ENCODE peak calls at places on chromosomes 4 and X, in six cellular contexts. One of them, this sample, is unnamed.

GRCh38 chr4:1460967-1461868 is 55.0 kb upstream of the NKX1-1 start:
- DNase-seq in AG10803: no peak
- DNase-seq in OCI-LY7: no peak
- DNase-seq in choroid plexus epithelial cell: no peak
- DNase-seq in glutamatergic neuron: peak
- DNase-seq in chondrocyte: peak
- DNase-seq in this sample: no peak

GRCh38 chr4:94548571-94548970 is 96.8 kb downstream of the PDLIM5 start:
- DNase-seq in AG10803: peak
- DNase-seq in glutamatergic neuron: no peak
- DNase-seq in choroid plexus epithelial cell: peak
- DNase-seq in OCI-LY7: no peak
- DNase-seq in chondrocyte: no peak
- DNase-seq in this sample: no peak

GRCh38 chr4:73257242-73257994 is 1.2 kb downstream of the ANKRD17 start:
- DNase-seq in AG10803: peak
- DNase-seq in chondrocyte: no peak
- DNase-seq in OCI-LY7: peak
- DNase-seq in glutamatergic neuron: peak
- DNase-seq in choroid plexus epithelial cell: peak
- DNase-seq in this sample: peak

GRCh38 chrX:22109442-22109841 is 77.3 kb downstream of the PHEX start:
- DNase-seq in chondrocyte: no peak
- DNase-seq in AG10803: peak
- DNase-seq in OCI-LY7: no peak
- DNase-seq in choroid plexus epithelial cell: peak
- DNase-seq in glutamatergic neuron: no peak
- DNase-seq in this sample: no peak

GRCh38 chr4:67234296-67234695 is 311.0 kb downstream of the CENPC start:
- DNase-seq in AG10803: peak
- DNase-seq in chondrocyte: no peak
- DNase-seq in choroid plexus epithelial cell: peak
- DNase-seq in glutamatergic neuron: no peak
- DNase-seq in OCI-LY7: no peak
- DNase-seq in this sample: no peak

GRCh38 chr4:22492987-22493386 is 22.9 kb downstream of the ADGRA3 start:
- DNase-seq in AG10803: no peak
- DNase-seq in glutamatergic neuron: no peak
- DNase-seq in OCI-LY7: no peak
- DNase-seq in chondrocyte: no peak
- DNase-seq in choroid plexus epithelial cell: no peak
- DNase-seq in this sample: no peak

GRCh38 chr4:24640433-24640832 is 56.1 kb upstream of the DHX15 start:
- DNase-seq in OCI-LY7: no peak
- DNase-seq in glutamatergic neuron: no peak
- DNase-seq in choroid plexus epithelial cell: no peak
- DNase-seq in AG10803: no peak
- DNase-seq in chondrocyte: no peak
- DNase-seq in this sample: no peak

GRCh38 chr4:185859106-185859505 is 47.1 kb upstream of the SORBS2 start:
- DNase-seq in choroid plexus epithelial cell: peak
- DNase-seq in OCI-LY7: no peak
- DNase-seq in glutamatergic neuron: no peak
- DNase-seq in chondrocyte: no peak
- DNase-seq in AG10803: peak
- DNase-seq in this sample: no peak

GRCh38 chr4:14965071-14965470 is 37.2 kb upstream of the CPEB2 start:
- DNase-seq in chondrocyte: no peak
- DNase-seq in glutamatergic neuron: no peak
- DNase-seq in OCI-LY7: no peak
- DNase-seq in choroid plexus epithelial cell: no peak
- DNase-seq in AG10803: no peak
- DNase-seq in this sample: no peak

GRCh38 chr4:9825049-9825448 is 43.6 kb downstream of the DRD5 start:
- DNase-seq in AG10803: no peak
- DNase-seq in chondrocyte: no peak
- DNase-seq in choroid plexus epithelial cell: no peak
- DNase-seq in OCI-LY7: no peak
- DNase-seq in glutamatergic neuron: no peak
- DNase-seq in this sample: no peak

GRCh38 chr4:1318488-1319213 is 28.4 kb upstream of the UVSSA start:
- DNase-seq in chondrocyte: peak
- DNase-seq in choroid plexus epithelial cell: no peak
- DNase-seq in OCI-LY7: no peak
- DNase-seq in glutamatergic neuron: no peak
- DNase-seq in AG10803: no peak
- DNase-seq in this sample: no peak

GRCh38 chr4:180060159-180060889 is 2182.9 kb upstream of the TENM3 start:
- DNase-seq in OCI-LY7: no peak
- DNase-seq in glutamatergic neuron: no peak
- DNase-seq in chondrocyte: no peak
- DNase-seq in choroid plexus epithelial cell: peak
- DNase-seq in AG10803: no peak
- DNase-seq in this sample: peak

GRCh38 chr4:78059524-78059889 is 2.4 kb downstream of the FRAS1 start:
- DNase-seq in glutamatergic neuron: peak
- DNase-seq in OCI-LY7: peak
- DNase-seq in choroid plexus epithelial cell: peak
- DNase-seq in chondrocyte: no peak
- DNase-seq in AG10803: peak
- DNase-seq in this sample: peak

GRCh38 chrX:45619290-45619689 is 418.6 kb upstream of the DIPK2B start:
- DNase-seq in choroid plexus epithelial cell: peak
- DNase-seq in OCI-LY7: no peak
- DNase-seq in glutamatergic neuron: no peak
- DNase-seq in chondrocyte: no peak
- DNase-seq in AG10803: peak
- DNase-seq in this sample: no peak

GRCh38 chr4:24979554-24979953 is 51.2 kb downstream of the LGI2 start:
- DNase-seq in OCI-LY7: no peak
- DNase-seq in glutamatergic neuron: no peak
- DNase-seq in AG10803: peak
- DNase-seq in chondrocyte: no peak
- DNase-seq in choroid plexus epithelial cell: peak
- DNase-seq in this sample: no peak

GRCh38 chr4:80036949-80037348 is 36.1 kb downstream of the ANTXR2 start:
- DNase-seq in chondrocyte: no peak
- DNase-seq in AG10803: peak
- DNase-seq in OCI-LY7: no peak
- DNase-seq in choroid plexus epithelial cell: peak
- DNase-seq in glutamatergic neuron: no peak
- DNase-seq in this sample: no peak

GRCh38 chr4:139207873-139208403 is 30.9 kb upstream of the ELF2 start:
- DNase-seq in choroid plexus epithelial cell: peak
- DNase-seq in OCI-LY7: no peak
- DNase-seq in AG10803: peak
- DNase-seq in glutamatergic neuron: no peak
- DNase-seq in chondrocyte: no peak
- DNase-seq in this sample: no peak

DNA sequence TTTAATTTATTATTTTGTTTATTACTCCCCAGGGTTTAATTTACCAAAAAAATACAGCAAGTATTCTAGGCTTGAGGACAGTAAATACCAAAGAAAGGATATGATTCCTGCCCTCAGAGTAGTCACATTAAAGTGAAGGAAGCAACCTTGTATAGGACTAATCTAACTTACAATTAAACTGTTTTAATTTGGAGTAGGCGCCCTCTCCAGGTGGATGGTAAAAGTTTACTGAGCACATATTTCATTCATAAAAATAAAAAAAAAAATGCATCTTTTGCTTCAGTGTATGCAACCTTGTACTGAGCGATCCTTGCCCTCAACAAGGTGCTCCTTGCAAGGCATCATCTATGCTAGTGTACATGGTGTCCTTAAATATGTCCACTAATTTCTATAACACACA is 72.0 kb upstream of the MAGEB16 start:
- DNase-seq in OCI-LY7: peak
- DNase-seq in choroid plexus epithelial cell: peak
- DNase-seq in glutamatergic neuron: no peak
- DNase-seq in chondrocyte: no peak
- DNase-seq in AG10803: no peak
- DNase-seq in this sample: no peak
- TF ChIP-seq CTCF in OCI-LY7: peak
- TF ChIP-seq CTCF in choroid plexus epithelial cell: peak
- TF ChIP-seq CTCF in glutamatergic neuron: peak
- TF ChIP-seq CTCF in chondrocyte: peak
- TF ChIP-seq CTCF in AG10803: no peak
- TF ChIP-seq CTCF in this sample: no peak

GRCh38 chrX:37646254-37646653 is 39.3 kb upstream of the XK start:
- DNase-seq in AG10803: no peak
- DNase-seq in OCI-LY7: no peak
- DNase-seq in choroid plexus epithelial cell: peak
- DNase-seq in chondrocyte: no peak
- DNase-seq in glutamatergic neuron: no peak
- DNase-seq in this sample: no peak
- TF ChIP-seq CTCF in AG10803: no peak
- TF ChIP-seq CTCF in OCI-LY7: peak
- TF ChIP-seq CTCF in choroid plexus epithelial cell: no peak
- TF ChIP-seq CTCF in chondrocyte: no peak
- TF ChIP-seq CTCF in glutamatergic neuron: peak
- TF ChIP-seq CTCF in this sample: no peak

DNA sequence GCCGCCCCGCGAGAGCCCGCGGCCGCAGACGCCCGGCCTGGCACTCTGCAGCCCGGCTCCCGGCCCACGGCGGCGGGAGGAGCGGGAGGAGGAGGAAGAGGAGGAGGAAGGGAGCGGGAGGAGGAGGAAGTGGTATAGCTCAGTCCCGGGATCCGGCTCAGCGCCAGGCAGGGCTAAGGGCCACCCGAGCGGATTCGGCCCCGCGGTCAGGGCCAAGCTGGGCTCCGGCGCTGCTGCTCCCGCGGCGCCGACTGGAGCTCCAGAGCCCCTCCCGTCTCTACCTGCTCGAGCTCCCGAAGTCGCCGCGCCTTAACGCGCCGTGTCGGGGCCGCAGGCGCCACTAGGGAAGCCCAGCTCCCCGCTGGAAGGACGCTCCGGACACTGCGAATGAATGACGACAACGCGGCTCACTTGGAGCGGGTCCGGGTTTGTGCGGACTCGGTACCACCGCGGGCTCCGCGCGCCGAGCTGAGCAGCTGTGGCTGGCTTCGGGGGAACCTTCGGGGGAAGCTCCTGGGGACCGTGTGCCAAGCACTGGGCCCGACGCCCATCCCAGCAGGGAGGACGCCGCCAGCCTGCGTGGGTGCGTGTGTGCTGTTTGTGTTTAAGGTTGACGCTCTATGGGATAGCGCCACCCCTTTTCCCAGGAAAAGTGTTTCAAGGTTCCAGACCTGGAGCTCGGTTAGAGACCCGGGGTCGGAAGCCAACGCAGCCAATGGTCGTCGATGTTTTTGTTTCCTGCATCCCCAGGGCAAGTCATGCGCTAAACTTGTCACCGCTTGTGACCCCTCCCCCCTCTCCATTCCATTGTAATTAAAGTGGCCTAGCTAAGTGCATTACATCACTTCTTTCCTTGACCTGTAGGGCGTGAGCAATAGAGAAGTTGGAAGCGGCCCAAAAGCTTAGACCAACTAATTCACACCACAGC is at the start of gene TBC1D9:
- DNase-seq in OCI-LY7: peak
- DNase-seq in chondrocyte: peak
- DNase-seq in glutamatergic neuron: peak
- DNase-seq in AG10803: peak
- DNase-seq in choroid plexus epithelial cell: peak
- DNase-seq in this sample: peak
- TF ChIP-seq CTCF in OCI-LY7: peak
- TF ChIP-seq CTCF in chondrocyte: peak
- TF ChIP-seq CTCF in glutamatergic neuron: peak
- TF ChIP-seq CTCF in AG10803: no peak
- TF ChIP-seq CTCF in choroid plexus epithelial cell: peak
- TF ChIP-seq CTCF in this sample: no peak

DNA sequence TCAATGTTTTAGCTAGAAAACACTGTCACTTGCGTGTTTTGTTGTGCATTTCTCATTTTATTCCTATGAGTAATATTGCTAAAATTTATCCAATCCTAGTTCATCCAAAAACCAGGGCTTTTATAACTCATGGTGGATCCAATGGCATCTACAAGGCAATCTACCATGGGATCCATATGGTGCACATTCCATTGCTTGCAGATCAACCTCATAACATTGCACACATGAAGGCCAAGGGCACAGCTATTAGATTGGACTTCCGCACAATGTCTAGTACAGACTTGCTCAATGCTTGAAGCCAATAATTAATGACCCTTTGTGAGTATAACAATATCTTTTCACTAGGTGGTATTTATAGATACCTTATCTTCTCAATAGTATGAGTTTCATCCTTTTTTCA is 57.2 kb upstream of the UGT2B7 start:
- DNase-seq in AG10803: no peak
- DNase-seq in OCI-LY7: no peak
- DNase-seq in glutamatergic neuron: no peak
- DNase-seq in chondrocyte: no peak
- DNase-seq in choroid plexus epithelial cell: no peak
- DNase-seq in this sample: no peak
- TF ChIP-seq CTCF in AG10803: no peak
- TF ChIP-seq CTCF in OCI-LY7: no peak
- TF ChIP-seq CTCF in glutamatergic neuron: no peak
- TF ChIP-seq CTCF in chondrocyte: no peak
- TF ChIP-seq CTCF in choroid plexus epithelial cell: no peak
- TF ChIP-seq CTCF in this sample: no peak

DNA sequence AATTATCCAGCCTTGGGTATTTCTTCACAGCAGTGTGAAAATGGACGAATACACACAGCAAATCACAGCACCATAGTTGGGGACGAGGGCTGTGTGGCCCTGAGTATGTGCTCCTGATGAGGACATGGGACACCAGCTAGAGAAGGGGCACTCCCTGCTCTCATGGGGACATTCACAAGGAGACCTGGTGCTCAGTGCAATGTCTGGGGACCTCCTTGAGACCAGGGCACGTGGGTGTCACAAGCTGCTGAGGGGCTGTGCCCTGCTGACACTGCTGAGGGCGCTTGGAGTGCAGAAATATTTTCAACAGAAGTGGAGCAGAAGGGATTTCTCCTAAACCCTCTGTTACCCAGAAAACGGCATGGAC is 65.4 kb downstream of the TRMT44 start:
- DNase-seq in glutamatergic neuron: no peak
- DNase-seq in OCI-LY7: no peak
- DNase-seq in AG10803: no peak
- DNase-seq in chondrocyte: no peak
- DNase-seq in choroid plexus epithelial cell: no peak
- DNase-seq in this sample: no peak
- TF ChIP-seq CTCF in glutamatergic neuron: no peak
- TF ChIP-seq CTCF in OCI-LY7: no peak
- TF ChIP-seq CTCF in AG10803: no peak
- TF ChIP-seq CTCF in chondrocyte: no peak
- TF ChIP-seq CTCF in choroid plexus epithelial cell: peak
- TF ChIP-seq CTCF in this sample: no peak